ENCODE peak calls at places on chromosomes 6 and 20, in five cellular contexts. T, U, E, S and J are unnamed samples.

GRCh38 chr6:147508073-147508870 is at the start of gene SAMD5:
- DNase-seq in S (peak), T (peak), U (peak), E (peak), J (no peak)

GRCh38 chr6:38436726-38437465 is 202.8 kb downstream of the BTBD9 start:
- DNase-seq in T (no peak), S (no peak), E (peak), U (peak), J (no peak)

GRCh38 chr20:23106271-23106851 is 20.2 kb upstream of the CD93 start:
- DNase-seq in T (no peak), S (no peak), E (no peak), U (no peak), J (no peak)

GRCh38 chr20:48886811-48887210 is 34.7 kb upstream of the ARFGEF2 start:
- DNase-seq in E (no peak), U (no peak), S (no peak), T (no peak), J (no peak)

GRCh38 chr20:24647713-24648112 is 178.3 kb downstream of the SYNDIG1 start:
- DNase-seq in E (no peak), U (no peak), T (no peak), S (no peak), J (no peak)

GRCh38 chr6:165615629-165616028 is 47.4 kb downstream of the PDE10A start:
- DNase-seq in E (no peak), T (no peak), S (no peak), U (no peak), J (no peak)

GRCh38 chr6:56794421-56794820 is 151.7 kb upstream of the DST start:
- DNase-seq in U (no peak), E (no peak), T (peak), S (no peak), J (no peak)

GRCh38 chr6:53530346-53530745 is 14.6 kb downstream of the GCLC start:
- DNase-seq in E (no peak), S (no peak), T (no peak), U (no peak), J (no peak)

GRCh38 chr20:57592263-57593092 is 27.7 kb downstream of the ZBP1 start:
- DNase-seq in T (no peak), E (no peak), S (no peak), U (no peak), J (no peak)

GRCh38 chr6:10659697-10660348 is 34.6 kb downstream of the C6orf52 start:
- DNase-seq in T (no peak), E (peak), S (no peak), U (no peak), J (no peak)

GRCh38 chr20:24018796-24019195 is 30.2 kb upstream of the GGTLC1 start:
- DNase-seq in U (no peak), S (no peak), E (no peak), T (no peak), J (no peak)

GRCh38 chr20:25090492-25091429 is 8.8 kb upstream of the VSX1 start:
- DNase-seq in U (no peak), S (no peak), E (no peak), T (no peak), J (no peak)

GRCh38 chr6:89145962-89146747 is at the start of gene PM20D2:
- DNase-seq in S (peak), T (no peak), U (peak), E (peak), J (no peak)

GRCh38 chr6:64803470-64804166 is 903.4 kb downstream of the EYS start:
- DNase-seq in S (no peak), T (no peak), U (no peak), E (no peak), J (no peak)

GRCh38 chr20:8223096-8223870 is 91.2 kb downstream of the PLCB1 start:
- DNase-seq in U (no peak), E (no peak), T (no peak), S (peak), J (no peak)

GRCh38 chr6:100453701-100454521 is 10.8 kb downstream of the SIM1 start:
- DNase-seq in E (no peak), T (no peak), S (no peak), U (no peak), J (peak)

GRCh38 chr20:46358336-46359058 is 47.9 kb downstream of the ELMO2 start:
- DNase-seq in E (no peak), T (no peak), S (no peak), U (no peak), J (no peak)

GRCh38 chr6:77454386-77454785 is 8.9 kb downstream of the HTR1B start:
- DNase-seq in S (no peak), U (no peak), E (no peak), T (no peak), J (peak)
- TF ChIP-seq JUND in S (no peak), U (no peak), E (no peak), T (no peak), J (no peak)

DNA sequence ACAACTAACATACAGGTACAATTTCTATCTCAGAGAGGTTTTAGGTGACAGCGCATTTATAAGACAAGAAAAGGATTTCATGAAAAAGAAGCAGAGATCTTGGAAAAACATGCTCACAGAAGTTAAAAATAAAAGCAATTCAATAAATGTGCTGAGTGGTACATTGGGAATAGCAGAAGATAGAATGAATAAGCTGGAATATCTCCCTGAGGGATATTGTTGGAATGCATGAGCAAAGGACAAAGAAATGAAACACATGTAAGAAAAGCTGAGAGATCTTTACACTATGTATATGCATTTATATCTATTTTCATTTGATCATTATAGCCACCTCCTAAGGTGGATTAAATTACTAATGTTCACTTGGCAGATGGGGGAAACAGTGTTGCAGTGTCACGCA is 542.1 kb upstream of the MARCKS start:
- DNase-seq in E (no peak), S (no peak), T (no peak), U (no peak), J (no peak)
- TF ChIP-seq JUND in E (no peak), S (no peak), T (no peak), U (no peak), J (no peak)

DNA sequence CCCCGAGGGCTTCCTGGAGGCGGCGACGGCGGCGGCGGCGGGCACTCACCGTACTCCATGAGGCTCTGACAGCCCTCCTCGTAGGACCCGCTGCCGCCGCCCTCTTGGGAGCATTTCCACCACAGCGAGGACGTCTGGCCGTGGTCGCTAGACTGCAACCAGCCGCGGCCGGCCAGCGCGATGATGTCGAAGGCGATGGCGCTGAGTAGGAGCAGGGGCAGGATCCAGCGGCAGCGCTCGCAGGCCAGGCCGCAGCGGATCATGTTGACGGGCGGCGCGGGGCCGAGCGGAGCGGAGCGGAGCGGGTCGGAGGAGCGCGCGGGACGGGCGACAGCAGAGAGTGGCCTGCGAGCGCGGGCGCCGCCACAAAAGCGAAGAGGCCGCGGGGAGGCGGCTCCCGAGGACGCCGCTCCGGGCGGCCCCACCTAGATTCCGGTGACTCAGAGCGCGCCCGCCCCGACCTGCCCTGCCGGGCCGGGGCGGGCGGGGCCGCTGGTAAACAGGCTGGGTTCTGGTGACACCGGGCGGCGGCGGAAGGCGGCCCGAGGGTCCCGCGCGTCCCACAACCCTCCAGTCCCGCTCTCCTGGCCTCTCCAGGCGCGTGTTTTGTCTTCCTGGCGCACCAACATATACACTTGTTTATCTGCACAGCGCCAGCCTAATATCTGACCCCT is at the start of gene PERP:
- DNase-seq in E (peak), T (no peak), U (peak), S (peak), J (peak)
- TF ChIP-seq JUND in E (no peak), T (no peak), U (no peak), S (no peak), J (no peak)

DNA sequence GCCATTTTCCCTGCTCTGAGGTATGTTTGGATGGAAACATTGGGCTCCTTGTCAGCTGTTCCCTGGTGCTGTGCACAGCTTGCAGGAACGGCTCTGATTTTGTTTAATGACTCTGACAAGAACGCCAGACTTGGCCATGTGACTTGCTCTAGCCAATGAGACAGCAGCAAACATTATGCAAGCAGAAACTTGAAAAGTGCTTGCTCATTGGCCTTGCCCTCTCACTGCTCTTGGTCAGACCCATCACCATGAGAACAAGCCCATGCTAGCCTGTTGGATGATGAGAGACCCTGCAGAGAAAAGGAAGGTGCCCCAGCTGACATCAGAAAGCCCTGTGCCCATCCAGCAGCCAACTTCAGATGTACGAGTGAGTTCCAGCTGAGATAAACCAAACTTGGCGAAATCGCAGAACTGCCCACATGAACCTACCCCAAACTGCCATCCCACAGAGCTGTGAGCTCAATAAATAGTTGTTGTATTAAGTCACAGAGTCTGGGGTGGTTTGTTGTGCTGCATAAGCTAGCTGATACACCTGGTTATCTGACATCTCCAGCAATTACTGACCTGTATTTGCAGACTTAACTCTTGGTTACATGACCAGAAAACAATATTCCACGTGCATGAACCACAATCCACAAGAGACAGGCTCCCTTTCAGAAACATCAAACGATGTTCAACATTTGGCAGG is 96.9 kb downstream of the JPH2 start:
- DNase-seq in U (peak), T (no peak), S (peak), E (no peak), J (no peak)
- TF ChIP-seq JUND in U (no peak), T (no peak), S (no peak), E (no peak), J (no peak)